ENCODE peak calls at places on chromosomes 5 and 9, in five cellular contexts. H is RPMI8226; R is GM13977; B is GM04504; Z is stimulated activated CD4-positive, alpha-beta T cell treated with anti-CD3 and anti-CD28 coated beads, TNF-alpha, amount 100 ng/mL, for 1 hour. O is an unnamed sample.

GRCh38 chr9:81410201-81410600 is 279.1 kb downstream of the TLE1 start:
- DNase-seq in B (peak), R (no peak), Z (no peak), H (no peak), O (no peak)

GRCh38 chr9:71446499-71447411 is 321.6 kb downstream of the CEMIP2 start:
- DNase-seq in R (peak), Z (no peak), B (peak), H (peak), O (no peak)

GRCh38 chr5:154197801-154198461 is 7.4 kb downstream of the GALNT10 start:
- DNase-seq in Z (peak), H (no peak), B (no peak), R (no peak), O (peak)

GRCh38 chr9:92671323-92671722 is 1.4 kb upstream of the IPPK start:
- DNase-seq in H (peak), R (no peak), Z (no peak), B (no peak), O (no peak)

GRCh38 chr5:95822408-95823240 is at the start of gene GLRX:
- DNase-seq in H (peak), R (peak), B (peak), Z (no peak), O (no peak)

GRCh38 chr9:69173891-69174644 is at the start of gene TJP2:
- DNase-seq in Z (no peak), B (no peak), H (peak), R (peak), O (no peak)

GRCh38 chr5:131545856-131546255 is 89.2 kb downstream of the RAPGEF6 start:
- DNase-seq in R (no peak), B (no peak), H (no peak), Z (no peak), O (no peak)

GRCh38 chr5:71865665-71866320 is 146.7 kb downstream of the CARTPT start:
- DNase-seq in Z (no peak), B (no peak), R (no peak), H (no peak), O (no peak)

GRCh38 chr9:2241461-2241874 is 226.3 kb downstream of the SMARCA2 start:
- DNase-seq in Z (no peak), B (no peak), R (no peak), H (no peak), O (no peak)

GRCh38 chr5:171575808-171576207 is 156.4 kb downstream of the FGF18 start:
- DNase-seq in B (no peak), H (no peak), Z (no peak), R (no peak), O (no peak)

GRCh38 chr9:138010861-138011260 is 133.3 kb downstream of the CACNA1B start:
- DNase-seq in Z (no peak), H (no peak), B (no peak), R (peak), O (no peak)

GRCh38 chr9:84076359-84076758 is 95.8 kb downstream of the RMI1 start:
- DNase-seq in B (no peak), Z (no peak), H (no peak), R (no peak), O (no peak)

GRCh38 chr5:73031839-73032238 is 76.0 kb downstream of the FCHO2 start:
- DNase-seq in H (peak), B (peak), Z (no peak), R (no peak), O (no peak)

GRCh38 chr9:135376511-135377173 is 102.9 kb upstream of the PPP1R26 start:
- DNase-seq in B (no peak), R (no peak), H (no peak), Z (no peak), O (no peak)

GRCh38 chr5:37859805-37860204 is 20.0 kb upstream of the GDNF start:
- DNase-seq in R (peak), B (no peak), H (peak), Z (no peak), O (no peak)

GRCh38 chr9:125774106-125774505 is 26.9 kb downstream of the PBX3 start:
- DNase-seq in R (no peak), Z (no peak), B (no peak), H (no peak), O (no peak)

GRCh38 chr9:38345851-38346755 is 46.4 kb upstream of the ALDH1B1 start:
- DNase-seq in Z (no peak), H (no peak), B (no peak), R (no peak), O (no peak)

GRCh38 chr5:122864400-122864799 is 19.0 kb downstream of the SNX24 start:
- DNase-seq in Z (no peak), R (no peak), B (no peak), H (no peak), O (no peak)

GRCh38 chr9:35940474-35941467 is 17.2 kb downstream of the OR2S2 start:
- DNase-seq in H (peak), R (no peak), Z (no peak), B (no peak), O (no peak)

GRCh38 chr9:35349287-35349990 is 140.5 kb upstream of the RUSC2 start:
- DNase-seq in H (no peak), B (no peak), R (no peak), Z (no peak), O (no peak)

GRCh38 chr9:107446491-107446890 is 43.1 kb downstream of the KLF4 start:
- DNase-seq in Z (no peak), R (no peak), H (no peak), B (no peak), O (no peak)

GRCh38 chr9:23702311-23702922 is 123.6 kb downstream of the ELAVL2 start:
- DNase-seq in B (no peak), Z (no peak), H (no peak), R (no peak), O (no peak)

GRCh38 chr9:129886226-129887174 is 51.2 kb downstream of the USP20 start:
- DNase-seq in H (peak), Z (no peak), R (no peak), B (no peak), O (peak)

GRCh38 chr9:113398796-113399195 is 2.3 kb downstream of the ALAD start:
- DNase-seq in H (no peak), Z (no peak), R (no peak), B (no peak), O (no peak)